ENCODE peak calls at places on chromosomes 2 and 18, in ten cellular contexts. C is NCI-H1105 treated with DMSO at 0.1 percent for 48 hours, A is GM04503, K is IMR-90, O is mucosa of gallbladder, X is kidney glomerular epithelial cell, Y is cardiac fibroblast, M is NCI-H1436, I is T-helper 1 cell, N is DMS 273 treated with DMSO at 0.1 percent for 48 hours. H is an unnamed sample.

GRCh38 chr2:231718799-231719198 is 10.5 kb downstream of the PTMA start:
- DNase-seq in C (no peak), A (no peak), K (no peak), O (no peak), X (no peak), Y (no peak), M (no peak), I (no peak), N (no peak), H (no peak)

GRCh38 chr2:118291481-118291880 is 203.2 kb downstream of the INSIG2 start:
- DNase-seq in C (no peak), A (peak), K (no peak), O (no peak), X (no peak), Y (peak), M (no peak), I (no peak), N (no peak), H (no peak)

GRCh38 chr2:226661789-226662545 is 137.7 kb downstream of the IRS1 start:
- DNase-seq in C (no peak), A (peak), K (peak), O (peak), X (peak), Y (peak), M (no peak), I (no peak), N (no peak), H (no peak)

GRCh38 chr2:98709530-98709929 is 21.4 kb downstream of the MGAT4A start:
- DNase-seq in C (peak), A (no peak), K (no peak), O (no peak), X (no peak), Y (no peak), M (no peak), I (no peak), N (peak), H (no peak)

GRCh38 chr2:8646731-8647461 is 35.0 kb upstream of the ID2 start:
- DNase-seq in C (no peak), A (no peak), K (no peak), O (no peak), X (no peak), Y (no peak), M (no peak), I (no peak), N (no peak), H (no peak)

GRCh38 chr18:27860011-27860410 is 316.9 kb downstream of the CDH2 start:
- DNase-seq in C (no peak), A (no peak), K (no peak), O (no peak), X (no peak), Y (no peak), M (no peak), I (no peak), N (no peak), H (no peak)

GRCh38 chr2:168766600-168766999 is 35.8 kb upstream of the NOSTRIN start:
- DNase-seq in C (no peak), A (no peak), K (no peak), O (no peak), X (no peak), Y (no peak), M (no peak), I (no peak), N (no peak), H (no peak)

GRCh38 chr2:152716805-152717241 is 438 bp downstream of the PRPF40A start:
- DNase-seq in C (peak), A (no peak), K (no peak), O (peak), X (peak), Y (no peak), M (no peak), I (peak), N (peak), H (no peak)

GRCh38 chr2:190789074-190790004 is 91.3 kb upstream of the GLS start:
- DNase-seq in C (no peak), A (no peak), K (no peak), O (no peak), X (peak), Y (no peak), M (no peak), I (no peak), N (no peak), H (no peak)

GRCh38 chr2:169933124-169933711 is 106.0 kb downstream of the UBR3 start:
- DNase-seq in C (peak), A (no peak), K (peak), O (no peak), X (peak), Y (peak), M (peak), I (no peak), N (no peak), H (no peak)

GRCh38 chr2:7355781-7356180 is 438.6 kb downstream of the RNF144A start:
- DNase-seq in C (no peak), A (no peak), K (no peak), O (no peak), X (no peak), Y (no peak), M (no peak), I (no peak), N (no peak), H (no peak)

GRCh38 chr2:219508933-219509779 is 5.1 kb upstream of the ASIC4 start:
- DNase-seq in C (peak), A (no peak), K (no peak), O (no peak), X (no peak), Y (no peak), M (no peak), I (no peak), N (peak), H (no peak)

GRCh38 chr2:119488245-119489182 is 35.8 kb downstream of the SCTR start:
- DNase-seq in C (no peak), A (no peak), K (no peak), O (no peak), X (no peak), Y (no peak), M (no peak), I (no peak), N (no peak), H (no peak)

H was measured in T-cell.